ENCODE peak calls at places on chromosomes 1 and 21, in four cellular contexts. One of them, this sample, is unnamed.

GRCh38 chr1:27144920-27145661 is 9.8 kb downstream of the SLC9A1 start:
- DNase-seq in dorsolateral prefrontal cortex: no peak
- DNase-seq in A549: no peak
- DNase-seq in osteoblast: peak
- DNase-seq in this sample: no peak

GRCh38 chr1:115748396-115749130 is 20.0 kb downstream of the CASQ2 start:
- DNase-seq in dorsolateral prefrontal cortex: no peak
- DNase-seq in A549: peak
- DNase-seq in osteoblast: no peak
- DNase-seq in this sample: no peak

GRCh38 chr1:67741786-67742185 is 56.8 kb downstream of the GADD45A start:
- DNase-seq in dorsolateral prefrontal cortex: no peak
- DNase-seq in A549: no peak
- DNase-seq in osteoblast: no peak
- DNase-seq in this sample: no peak

GRCh38 chr1:16120411-16120810 is 35.5 kb downstream of the EPHA2 start:
- DNase-seq in dorsolateral prefrontal cortex: no peak
- DNase-seq in A549: no peak
- DNase-seq in osteoblast: peak
- DNase-seq in this sample: no peak

GRCh38 chr21:29145837-29146453 is 15.5 kb downstream of the MAP3K7CL start:
- DNase-seq in dorsolateral prefrontal cortex: no peak
- DNase-seq in A549: no peak
- DNase-seq in osteoblast: no peak
- DNase-seq in this sample: no peak

GRCh38 chr1:109790735-109791494 is 27.2 kb upstream of the EPS8L3 start:
- DNase-seq in dorsolateral prefrontal cortex: peak
- DNase-seq in A549: peak
- DNase-seq in osteoblast: peak
- DNase-seq in this sample: no peak

GRCh38 chr1:89721351-89721750 is 88.4 kb downstream of the LRRC8C start:
- DNase-seq in dorsolateral prefrontal cortex: no peak
- DNase-seq in A549: no peak
- DNase-seq in osteoblast: no peak
- DNase-seq in this sample: peak

GRCh38 chr1:192243721-192244120 is 73.1 kb upstream of the RGS21 start:
- DNase-seq in dorsolateral prefrontal cortex: no peak
- DNase-seq in A549: no peak
- DNase-seq in osteoblast: no peak
- DNase-seq in this sample: no peak

GRCh38 chr21:36613554-36613953 is 85.4 kb upstream of the SIM2 start:
- DNase-seq in dorsolateral prefrontal cortex: no peak
- DNase-seq in A549: no peak
- DNase-seq in osteoblast: no peak
- DNase-seq in this sample: no peak

GRCh38 chr1:212256404-212256803 is 28.8 kb upstream of the PPP2R5A start:
- DNase-seq in dorsolateral prefrontal cortex: no peak
- DNase-seq in A549: no peak
- DNase-seq in osteoblast: no peak
- DNase-seq in this sample: no peak

GRCh38 chr21:26842976-26843911 is 2.0 kb downstream of the ADAMTS1 start:
- DNase-seq in dorsolateral prefrontal cortex: peak
- DNase-seq in A549: peak
- DNase-seq in osteoblast: peak
- DNase-seq in this sample: peak

GRCh38 chr1:93323185-93323820 is 22.4 kb upstream of the DR1 start:
- DNase-seq in dorsolateral prefrontal cortex: no peak
- DNase-seq in A549: no peak
- DNase-seq in osteoblast: no peak
- DNase-seq in this sample: no peak

GRCh38 chr1:77958850-77959249 is 20.0 kb downstream of the FUBP1 start:
- DNase-seq in dorsolateral prefrontal cortex: no peak
- DNase-seq in A549: no peak
- DNase-seq in osteoblast: no peak
- DNase-seq in this sample: no peak
- TF ChIP-seq CTCF in dorsolateral prefrontal cortex: no peak
- TF ChIP-seq CTCF in A549: no peak
- TF ChIP-seq CTCF in osteoblast: no peak
- TF ChIP-seq CTCF in this sample: no peak

DNA sequence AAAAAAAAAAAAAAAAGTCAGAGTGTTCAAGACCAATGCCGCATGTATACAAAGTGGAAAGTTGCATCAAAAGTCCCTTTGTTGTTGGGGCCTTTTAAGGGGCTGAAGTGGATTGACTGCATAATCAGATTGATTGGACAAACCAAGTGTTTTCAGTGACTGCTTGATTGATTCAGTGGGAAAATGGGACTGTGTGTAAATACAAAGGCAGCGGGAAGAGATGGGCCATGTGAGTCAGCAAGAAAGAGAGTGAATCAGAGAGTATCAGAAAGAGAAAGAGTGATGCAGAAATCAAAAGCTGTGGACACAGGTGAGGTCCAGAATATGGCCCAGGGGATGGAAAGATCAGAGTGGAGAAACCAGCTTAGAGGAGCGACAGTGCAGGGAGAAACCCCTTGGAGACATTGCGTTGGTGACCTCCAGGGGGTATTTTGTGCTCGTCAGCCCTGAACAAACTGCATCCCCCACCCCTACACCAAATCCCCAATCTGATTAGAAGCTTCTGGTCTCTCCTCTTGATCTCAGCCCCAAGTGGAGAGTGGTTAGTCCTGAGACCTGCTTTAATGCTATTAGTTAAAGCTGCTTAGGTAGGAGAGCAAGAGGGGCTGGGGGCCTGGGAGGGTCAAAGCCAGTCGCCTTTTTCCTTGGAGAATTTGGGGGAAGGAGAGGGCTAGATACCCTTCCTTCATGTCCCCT is 5.1 kb upstream of the ETV3L start:
- DNase-seq in dorsolateral prefrontal cortex: no peak
- DNase-seq in A549: peak
- DNase-seq in osteoblast: peak
- DNase-seq in this sample: no peak
- TF ChIP-seq CTCF in dorsolateral prefrontal cortex: no peak
- TF ChIP-seq CTCF in A549: no peak
- TF ChIP-seq CTCF in osteoblast: no peak
- TF ChIP-seq CTCF in this sample: no peak

DNA sequence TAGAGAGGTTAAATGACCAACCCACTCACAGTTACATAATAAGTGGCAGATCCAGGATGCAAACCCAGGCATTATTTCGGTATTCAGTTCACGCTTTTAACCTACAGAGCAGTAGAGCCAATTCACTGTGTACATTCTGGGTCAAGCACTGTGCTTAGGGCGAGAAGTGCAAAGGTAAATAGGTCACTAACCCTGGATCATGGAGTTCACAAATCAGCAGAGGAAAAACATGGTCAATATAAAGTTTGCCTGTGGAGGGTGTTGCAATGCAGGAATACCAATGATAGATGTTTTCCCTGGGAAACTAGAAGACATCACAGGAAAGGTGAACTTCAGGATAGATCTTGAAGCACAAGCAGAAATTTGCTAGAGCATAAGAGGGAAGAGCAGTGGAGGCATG is 253.4 kb upstream of the NFIA start:
- DNase-seq in dorsolateral prefrontal cortex: no peak
- DNase-seq in A549: no peak
- DNase-seq in osteoblast: no peak
- DNase-seq in this sample: no peak
- TF ChIP-seq CTCF in dorsolateral prefrontal cortex: no peak
- TF ChIP-seq CTCF in A549: no peak
- TF ChIP-seq CTCF in osteoblast: no peak
- TF ChIP-seq CTCF in this sample: no peak

DNA sequence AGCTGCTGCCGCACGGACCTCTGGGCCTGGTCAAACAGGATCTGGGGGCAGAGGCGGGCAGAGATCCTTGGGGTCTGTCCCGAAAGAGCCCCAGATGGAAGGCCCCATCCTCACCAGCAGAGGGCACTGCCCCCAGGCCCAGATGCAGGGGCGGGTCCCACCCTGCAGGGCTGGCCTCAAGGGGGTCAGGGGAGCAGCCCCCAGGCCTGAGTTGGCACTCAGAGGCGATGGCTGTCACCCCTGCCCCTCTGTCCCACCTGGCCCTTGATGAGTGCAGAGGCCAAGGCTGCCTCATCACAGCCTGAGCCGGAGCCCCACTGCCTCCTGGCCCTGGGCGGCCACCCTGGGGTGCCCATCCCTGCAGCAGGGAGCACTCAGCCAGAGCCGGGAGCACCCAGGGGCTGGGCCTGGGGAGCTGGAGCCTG is 5.7 kb downstream of the ACAP3 start:
- DNase-seq in dorsolateral prefrontal cortex: no peak
- DNase-seq in A549: no peak
- DNase-seq in osteoblast: peak
- DNase-seq in this sample: no peak
- TF ChIP-seq CTCF in dorsolateral prefrontal cortex: no peak
- TF ChIP-seq CTCF in A549: peak
- TF ChIP-seq CTCF in osteoblast: peak
- TF ChIP-seq CTCF in this sample: peak

DNA sequence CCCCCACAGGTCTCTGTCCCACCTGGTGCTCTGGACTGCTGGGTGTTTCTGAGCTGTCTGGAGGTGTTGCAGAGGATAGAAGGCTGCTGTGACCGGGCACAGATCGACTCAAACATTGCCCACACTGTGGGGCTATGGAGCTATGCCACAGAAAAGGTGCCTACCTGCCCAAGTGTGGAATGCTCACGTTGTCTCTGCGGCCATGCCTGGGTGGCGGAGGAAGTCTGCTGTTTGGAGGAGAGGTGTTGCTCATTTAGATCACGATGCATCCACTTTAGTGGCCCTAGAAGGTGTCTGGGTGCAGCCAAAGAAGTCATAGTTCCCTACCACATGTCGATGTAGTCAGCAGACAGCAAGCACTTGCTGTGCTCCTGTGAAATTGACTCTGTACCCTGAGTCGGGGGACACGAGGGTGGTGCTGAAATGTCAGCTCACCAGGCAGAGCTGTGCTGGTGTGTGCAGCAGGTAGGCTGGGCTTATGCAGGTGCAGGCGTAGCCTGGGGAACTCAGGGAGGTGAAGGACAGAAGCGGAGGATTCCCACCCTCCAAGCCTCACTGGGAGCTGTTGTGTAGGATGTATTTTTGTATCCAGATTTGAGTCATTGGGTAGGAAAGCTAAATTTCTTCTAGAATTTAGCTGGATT is 32.8 kb upstream of the PWP2 start:
- DNase-seq in dorsolateral prefrontal cortex: no peak
- DNase-seq in A549: no peak
- DNase-seq in osteoblast: peak
- DNase-seq in this sample: no peak
- TF ChIP-seq CTCF in dorsolateral prefrontal cortex: no peak
- TF ChIP-seq CTCF in A549: no peak
- TF ChIP-seq CTCF in osteoblast: no peak
- TF ChIP-seq CTCF in this sample: no peak

DNA sequence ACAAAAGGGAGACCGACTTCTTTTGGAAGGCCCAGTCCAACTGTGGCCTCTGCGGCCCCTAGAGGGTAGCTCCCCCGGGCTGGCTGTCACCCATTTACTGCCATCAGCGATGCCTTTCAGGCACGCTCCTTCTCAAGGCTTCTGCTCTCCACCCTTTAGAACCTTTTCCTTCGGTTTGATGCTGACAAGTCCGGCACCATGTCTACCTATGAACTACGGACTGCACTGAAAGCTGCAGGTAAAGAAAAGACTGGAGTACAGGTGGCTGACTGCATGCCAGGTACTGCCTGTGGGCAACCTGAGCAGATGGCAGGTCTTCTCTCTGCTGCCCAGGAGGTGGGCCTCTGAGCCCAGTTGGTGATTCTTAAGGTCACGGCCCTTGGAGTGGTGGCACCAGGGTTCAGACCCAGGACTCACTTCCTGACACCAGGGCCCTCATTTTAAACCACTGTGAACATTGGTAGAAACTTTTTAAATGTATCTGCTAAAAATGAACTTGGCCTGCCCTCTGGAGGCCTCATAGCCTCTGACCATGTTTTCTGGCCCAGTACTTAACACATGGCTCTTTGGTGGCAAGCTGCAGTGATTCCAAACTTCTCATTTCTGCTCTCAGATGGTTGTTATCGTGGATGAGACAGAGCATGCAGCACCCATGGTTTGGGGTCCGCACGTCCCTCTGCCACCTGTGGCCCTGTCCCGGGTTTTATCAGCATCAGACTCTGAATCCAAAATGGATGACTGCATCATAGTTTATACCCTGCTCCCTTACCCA is 45.7 kb downstream of the CAPN9 start:
- DNase-seq in dorsolateral prefrontal cortex: no peak
- DNase-seq in A549: peak
- DNase-seq in osteoblast: no peak
- DNase-seq in this sample: no peak
- TF ChIP-seq CTCF in dorsolateral prefrontal cortex: no peak
- TF ChIP-seq CTCF in A549: no peak
- TF ChIP-seq CTCF in osteoblast: no peak
- TF ChIP-seq CTCF in this sample: no peak

This sample was measured in MM.1S.